ENCODE peak calls at places on chromosome 19, in four cellular contexts. U is GM12878, N is K562, E is HepG2. D is an unnamed sample.

GRCh38 chr19:12984683-12985048 is 10.6 kb upstream of the NFIX start:
- DNase-seq in E (no peak), N (no peak), U (no peak), D (no peak)

GRCh38 chr19:58544591-58545285 is 874 bp downstream of the TRIM28 start:
- DNase-seq in N (peak; percentile 89), E (no peak), U (no peak), D (peak; percentile 66)

GRCh38 chr19:37932985-37933953 is 26.3 kb downstream of the SIPA1L3 start:
- DNase-seq in E (peak; percentile 38), U (no peak), N (no peak), D (peak; percentile 36)

GRCh38 chr19:17289489-17289888 is 7.8 kb downstream of the ANKLE1 start:
- DNase-seq in U (no peak), E (no peak), N (peak; percentile 96), D (peak; percentile 91)

GRCh38 chr19:30283556-30283955 is 88.6 kb upstream of the ZNF536 start:
- DNase-seq in U (no peak), N (no peak), E (no peak), D (no peak)

GRCh38 chr19:51359294-51359693 is 6.9 kb downstream of the ETFB start:
- DNase-seq in U (no peak), N (no peak), E (no peak), D (no peak)

GRCh38 chr19:28485300-28485699 is 727.7 kb downstream of the UQCRFS1 start:
- DNase-seq in U (no peak), N (no peak), E (no peak), D (no peak)

GRCh38 chr19:33139165-33139564 is 7.3 kb downstream of the WDR88 start:
- DNase-seq in U (no peak), N (no peak), E (no peak), D (no peak)

DNA sequence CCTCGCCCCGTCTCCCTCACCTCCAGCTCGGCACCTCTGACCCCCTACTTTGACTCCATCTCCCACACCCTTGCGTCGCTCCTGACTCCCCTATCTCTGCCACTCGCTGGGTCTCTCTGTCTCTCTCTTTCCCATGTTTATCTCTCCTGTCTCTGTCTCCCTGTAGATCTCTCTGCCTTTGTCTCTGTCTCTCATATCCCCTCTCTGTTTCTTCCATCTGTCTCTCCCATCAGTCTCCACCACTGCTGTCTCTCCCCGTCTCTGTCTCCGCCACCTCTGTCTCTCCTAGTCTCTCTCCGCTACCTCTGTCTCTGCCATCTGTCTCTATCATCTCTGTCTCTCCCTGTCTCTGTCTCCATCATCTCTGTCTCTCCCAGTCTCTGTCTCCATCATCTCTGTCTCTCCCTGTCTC is 12.4 kb upstream of the BBC3 start:
- DNase-seq in E (no peak), U (no peak), N (no peak), D (no peak)
- TF ChIP-seq ETV6 in E (no peak), U (no peak), N (no peak), D (no peak)

GRCh38 chr19:47549341-47549768 is 23.6 kb downstream of the ZNF541 start:
- DNase-seq in U (no peak), N (no peak), E (no peak), D (no peak)
- TF ChIP-seq ETV6 in U (no peak), N (no peak), E (no peak), D (no peak)

DNA sequence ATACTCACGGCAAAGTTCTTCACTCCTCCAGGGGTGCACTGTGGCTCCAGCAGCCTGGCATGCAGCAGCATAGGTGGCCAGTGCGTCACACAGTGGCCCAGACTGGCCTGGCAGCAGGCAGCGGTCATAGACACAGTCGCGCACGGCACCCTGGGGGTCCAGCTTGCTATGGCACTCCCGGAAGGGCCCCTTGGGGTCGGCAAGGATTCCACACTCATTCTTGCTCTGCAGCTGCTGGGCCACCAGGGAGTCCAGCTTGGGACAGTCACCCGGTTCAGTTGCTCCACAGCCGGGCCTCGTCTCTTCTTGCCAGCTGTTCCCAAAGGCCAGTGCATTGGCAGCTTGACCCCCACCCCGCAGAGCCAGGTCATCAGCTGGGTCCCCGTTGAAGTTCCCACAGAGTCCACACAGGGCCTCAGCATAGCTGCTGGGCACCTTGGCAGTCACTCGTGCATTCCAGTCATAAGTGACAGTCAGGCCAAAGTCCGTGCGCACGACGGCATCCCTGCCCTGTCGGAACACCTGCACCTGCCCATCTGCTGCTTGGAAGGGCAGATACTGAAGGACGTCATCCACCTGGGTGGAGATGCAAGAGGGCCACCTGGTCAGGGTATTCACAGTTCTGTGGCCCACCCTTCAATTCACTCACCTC is 20.6 kb downstream of the FCGBP start:
- DNase-seq in U (no peak), E (no peak), N (no peak), D (no peak)
- TF ChIP-seq ETV6 in U (no peak), E (no peak), N (no peak), D (no peak)

GRCh38 chr19:31304877-31305312 is 44.3 kb downstream of the TSHZ3 start:
- DNase-seq in U (no peak), E (no peak), N (no peak), D (no peak)
- TF ChIP-seq ETV6 in U (no peak), E (no peak), N (no peak), D (no peak)